ENCODE peak calls at places on chromosome 15, in ten cellular contexts. L is mammary epithelial cell; X is mesenchymal stem cell; Q is PC-3; T is neuronal stem cell; V is SJSA1; E is CD8-positive, alpha-beta memory T cell; P is GM23248; Z is colonic mucosa; N is left ventricle myocardium inferior. G is an unnamed sample.

GRCh38 chr15:89021224-89021623 is 67.0 kb upstream of the ABHD2 start:
- DNase-seq in L (no peak), X (no peak), Q (no peak), T (no peak), V (no peak), E (no peak), P (peak; percentile 72), Z (no peak), N (no peak), G (no peak)

GRCh38 chr15:63291507-63291906 is 14.1 kb downstream of the APH1B start:
- DNase-seq in L (peak; percentile 21), X (peak; percentile 74), Q (peak; percentile 33), T (no peak), V (peak; percentile 78), E (no peak), P (peak; percentile 87), Z (no peak), N (no peak), G (no peak)

GRCh38 chr15:38879909-38880471 is 315.4 kb upstream of the RASGRP1 start:
- DNase-seq in L (no peak), X (no peak), Q (no peak), T (no peak), V (no peak), E (no peak), P (peak; percentile 86), Z (peak; percentile 42), N (peak; percentile 28), G (no peak)

GRCh38 chr15:87123676-87124382 is 1044.2 kb downstream of the AGBL1 start:
- DNase-seq in L (no peak), X (no peak), Q (no peak), T (no peak), V (no peak), E (no peak), P (no peak), Z (no peak), N (no peak), G (no peak)

GRCh38 chr15:29672923-29673809 is 149.1 kb downstream of the TJP1 start:
- DNase-seq in L (no peak), X (no peak), Q (no peak), T (no peak), V (no peak), E (no peak), P (no peak), Z (no peak), N (no peak), G (no peak)

GRCh38 chr15:68465861-68466560 is 34.0 kb upstream of the ITGA11 start:
- DNase-seq in L (no peak), X (peak; percentile 23), Q (no peak), T (no peak), V (no peak), E (no peak), P (no peak), Z (no peak), N (no peak), G (no peak)

GRCh38 chr15:77974098-77974414 is 103.5 kb downstream of the TBC1D2B start:
- DNase-seq in L (no peak), X (peak; percentile 45), Q (no peak), T (no peak), V (no peak), E (no peak), P (peak; percentile 86), Z (peak; percentile 42), N (peak; percentile 66), G (peak; percentile 62)

GRCh38 chr15:64112904-64113303 is 17.1 kb downstream of the SNX1 start:
- DNase-seq in L (no peak), X (no peak), Q (no peak), T (no peak), V (no peak), E (no peak), P (peak; percentile 88), Z (no peak), N (no peak), G (no peak)

GRCh38 chr15:62124953-62125263 is 40.2 kb downstream of the C2CD4B start:
- DNase-seq in L (no peak), X (no peak), Q (no peak), T (no peak), V (no peak), E (no peak), P (no peak), Z (no peak), N (no peak), G (no peak)

GRCh38 chr15:35038655-35039534 is 46.2 kb downstream of the NANOGP8 start:
- DNase-seq in L (peak; percentile 17), X (peak; percentile 78), Q (peak; percentile 42), T (no peak), V (no peak), E (no peak), P (peak; percentile 74), Z (no peak), N (no peak), G (no peak)

GRCh38 chr15:39997031-39997430 is 42.0 kb downstream of the SRP14 start:
- DNase-seq in L (no peak), X (no peak), Q (peak; percentile 56), T (no peak), V (no peak), E (no peak), P (peak; percentile 41), Z (no peak), N (no peak), G (no peak)
- H3K36me3 ChIP-seq in L (peaks cover 35% of the 10 kb centered on the region), X (peaks cover 89% of the 10 kb centered on the region), Q (peaks cover 48% of the 10 kb centered on the region), T (peaks cover 88% of the 10 kb centered on the region), V (peaks cover 38% of the 10 kb centered on the region), E (peaks cover 4% of the 10 kb centered on the region), P (peaks cover 42% of the 10 kb centered on the region), Z (no peaks in the 10 kb centered on the region), N (peaks cover 90% of the 10 kb centered on the region), G (peaks cover 10% of the 10 kb centered on the region)

DNA sequence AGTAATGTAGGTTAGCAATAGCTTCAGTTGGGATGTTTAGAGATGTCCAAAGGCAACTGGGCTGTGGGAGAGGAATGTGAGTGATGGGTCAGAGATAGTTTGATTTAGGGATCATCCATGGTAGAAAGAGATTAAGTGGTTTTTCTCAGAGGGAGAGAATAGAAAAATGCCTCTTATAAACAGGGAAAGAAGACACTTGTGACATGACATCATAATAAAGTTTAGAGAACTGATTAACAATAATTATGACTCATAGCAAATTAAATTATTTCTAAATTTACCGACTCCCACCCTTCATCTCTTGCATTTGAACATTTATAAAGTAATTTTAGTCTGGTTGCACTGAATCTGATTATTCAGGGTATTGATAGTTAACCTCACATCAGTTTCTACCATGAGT is 145.1 kb downstream of the CDIN1 start:
- DNase-seq in L (no peak), X (no peak), Q (no peak), T (no peak), V (no peak), E (no peak), P (no peak), Z (no peak), N (no peak), G (no peak)
- H3K4me1 ChIP-seq in L (no peaks in the 10 kb centered on the region), X (no peaks in the 10 kb centered on the region), Q (no peaks in the 10 kb centered on the region), T (peaks cover 3% of the 10 kb centered on the region), V (no peaks in the 10 kb centered on the region), E (no peaks in the 10 kb centered on the region), P (no peaks in the 10 kb centered on the region), Z (no peaks in the 10 kb centered on the region), N (peaks cover 31% of the 10 kb centered on the region), G (no peaks in the 10 kb centered on the region)

GRCh38 chr15:48394172-48394571 is 62.9 kb downstream of the DUT start:
- DNase-seq in L (no peak), X (no peak), Q (no peak), T (no peak), V (no peak), E (no peak), P (no peak), Z (peak; percentile 27), N (peak; percentile 29), G (peak; percentile 19)

GRCh38 chr15:48397841-48398240 is 66.6 kb downstream of the DUT start:
- DNase-seq in L (no peak), X (no peak), Q (no peak), T (no peak), V (no peak), E (no peak), P (peak; percentile 43), Z (no peak), N (peak; percentile 68), G (no peak)

GRCh38 chr15:48393650-48394049 is 62.4 kb downstream of the DUT start:
- DNase-seq in L (no peak), X (no peak), Q (no peak), T (no peak), V (no peak), E (no peak), P (no peak), Z (peak; percentile 54), N (peak; percentile 39), G (peak; percentile 40)

GRCh38 chr15:48395532-48396011 is 64.3 kb downstream of the DUT start:
- DNase-seq in L (peak; percentile 85), X (peak; percentile 24), Q (peak; percentile 10), T (no peak), V (no peak), E (no peak), P (peak; percentile 99), Z (no peak), N (peak; percentile 81), G (peak; percentile 30)

GRCh38 chr15:48396020-48396419 is 64.8 kb downstream of the DUT start:
- DNase-seq in L (no peak), X (no peak), Q (no peak), T (no peak), V (no peak), E (no peak), P (no peak), Z (no peak), N (no peak), G (no peak)
- H3K4me3 ChIP-seq in L (no peak overlapping the region), X (no peak overlapping the region), Q (no peak overlapping the region), T (no peak overlapping the region), V (no peak overlapping the region), E (no peak overlapping the region), P (peak overlapping the region; percentile 22), Z (no peak overlapping the region), N (no peak overlapping the region), G (no peak overlapping the region)

GRCh38 chr15:42450434-42450790 is 40.5 kb downstream of the ZNF106 start:
- DNase-seq in L (no peak), X (no peak), Q (no peak), T (no peak), V (no peak), E (no peak), P (no peak), Z (no peak), N (no peak), G (no peak)

GRCh38 chr15:42456971-42457370 is 34.0 kb downstream of the ZNF106 start:
- DNase-seq in L (no peak), X (peak; percentile 76), Q (no peak), T (no peak), V (no peak), E (no peak), P (peak; percentile 73), Z (no peak), N (no peak), G (no peak)

GRCh38 chr15:42456539-42456938 is 34.4 kb downstream of the ZNF106 start:
- DNase-seq in L (no peak), X (no peak), Q (no peak), T (no peak), V (peak; percentile 6), E (no peak), P (peak; percentile 26), Z (no peak), N (no peak), G (no peak)

GRCh38 chr15:42457445-42458442 is 33.2 kb downstream of the ZNF106 start:
- DNase-seq in L (peak; percentile 48), X (peak; percentile 95), Q (no peak), T (peak; percentile 80), V (peak; percentile 75), E (no peak), P (peak; percentile 93), Z (peak; percentile 40), N (peak; percentile 70), G (peak; percentile 28)

DNA sequence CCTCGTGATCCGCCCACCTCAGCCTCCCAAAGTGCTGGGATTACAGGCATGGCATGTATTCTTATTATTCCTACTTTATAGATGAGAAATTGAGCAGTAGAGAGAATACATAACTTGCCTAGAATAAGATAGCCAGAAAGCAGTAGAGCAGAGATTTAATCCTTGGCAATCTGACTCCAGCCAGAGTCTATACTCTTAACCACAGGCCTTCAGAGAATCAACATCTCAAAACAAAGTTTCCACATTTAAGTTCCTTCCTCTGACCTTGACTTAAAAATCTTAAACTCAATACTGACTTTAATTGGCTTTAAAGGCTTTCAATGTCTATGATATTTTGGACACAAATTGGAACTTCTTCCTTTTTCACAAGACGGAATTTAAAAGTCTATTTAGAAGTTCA is 37.1 kb downstream of the ZNF106 start:
- DNase-seq in L (no peak), X (no peak), Q (no peak), T (no peak), V (no peak), E (no peak), P (no peak), Z (no peak), N (no peak), G (no peak)
- H3K36me3 ChIP-seq in L (peaks cover 6% of the 10 kb centered on the region), X (peaks cover 47% of the 10 kb centered on the region), Q (peaks cover 14% of the 10 kb centered on the region), T (peaks cover 47% of the 10 kb centered on the region), V (peaks cover 47% of the 10 kb centered on the region), E (peaks cover 26% of the 10 kb centered on the region), P (peaks cover 29% of the 10 kb centered on the region), Z (peaks cover 5% of the 10 kb centered on the region), N (peaks cover 45% of the 10 kb centered on the region), G (no peaks in the 10 kb centered on the region)

G was measured in mucosa of descending colon.